ENCODE peak calls at places on chromosomes 5 and 9, in eight cellular contexts. One of them, this sample, is unnamed.

GRCh38 chr5:68682400-68683152 is 411.2 kb upstream of the SLC30A5 start:
- DNase-seq in GM10248: no peak
- DNase-seq in omental fat pad: no peak
- DNase-seq in hepatocyte: peak
- DNase-seq in iPS-NIHi11: no peak
- DNase-seq in stimulated activated CD4-positive, alpha-beta T cell treated with anti-CD3 and anti-CD28 coated beads, Interleukin-12 subunit alpha, Interleukin-12 subunit beta, amount 100 ng/mL, for 4 hours: no peak
- DNase-seq in COR-L47: no peak
- DNase-seq in body of pancreas: peak
- DNase-seq in this sample: no peak

GRCh38 chr5:39570418-39571027 is 145.7 kb upstream of the DAB2 start:
- DNase-seq in hepatocyte: peak
- DNase-seq in COR-L47: no peak
- DNase-seq in body of pancreas: no peak
- DNase-seq in GM10248: no peak
- DNase-seq in iPS-NIHi11: no peak
- DNase-seq in omental fat pad: no peak
- DNase-seq in stimulated activated CD4-positive, alpha-beta T cell treated with anti-CD3 and anti-CD28 coated beads, Interleukin-12 subunit alpha, Interleukin-12 subunit beta, amount 100 ng/mL, for 4 hours: no peak
- DNase-seq in this sample: no peak

GRCh38 chr5:171120986-171121622 is 187.9 kb upstream of the TLX3 start:
- DNase-seq in GM10248: no peak
- DNase-seq in iPS-NIHi11: no peak
- DNase-seq in stimulated activated CD4-positive, alpha-beta T cell treated with anti-CD3 and anti-CD28 coated beads, Interleukin-12 subunit alpha, Interleukin-12 subunit beta, amount 100 ng/mL, for 4 hours: no peak
- DNase-seq in body of pancreas: no peak
- DNase-seq in COR-L47: no peak
- DNase-seq in hepatocyte: no peak
- DNase-seq in omental fat pad: no peak
- DNase-seq in this sample: no peak

GRCh38 chr9:89445801-89446228 is 52.1 kb downstream of the SEMA4D start:
- DNase-seq in hepatocyte: no peak
- DNase-seq in COR-L47: no peak
- DNase-seq in GM10248: no peak
- DNase-seq in omental fat pad: no peak
- DNase-seq in body of pancreas: no peak
- DNase-seq in stimulated activated CD4-positive, alpha-beta T cell treated with anti-CD3 and anti-CD28 coated beads, Interleukin-12 subunit alpha, Interleukin-12 subunit beta, amount 100 ng/mL, for 4 hours: no peak
- DNase-seq in iPS-NIHi11: no peak
- DNase-seq in this sample: no peak

GRCh38 chr9:2559212-2560152 is 62.1 kb upstream of the VLDLR start:
- DNase-seq in hepatocyte: peak
- DNase-seq in COR-L47: no peak
- DNase-seq in iPS-NIHi11: no peak
- DNase-seq in GM10248: no peak
- DNase-seq in stimulated activated CD4-positive, alpha-beta T cell treated with anti-CD3 and anti-CD28 coated beads, Interleukin-12 subunit alpha, Interleukin-12 subunit beta, amount 100 ng/mL, for 4 hours: no peak
- DNase-seq in omental fat pad: peak
- DNase-seq in body of pancreas: peak
- DNase-seq in this sample: no peak

GRCh38 chr5:92703991-92704390 is 877.0 kb downstream of the NR2F1-AS1 start:
- DNase-seq in omental fat pad: no peak
- DNase-seq in hepatocyte: no peak
- DNase-seq in stimulated activated CD4-positive, alpha-beta T cell treated with anti-CD3 and anti-CD28 coated beads, Interleukin-12 subunit alpha, Interleukin-12 subunit beta, amount 100 ng/mL, for 4 hours: no peak
- DNase-seq in body of pancreas: no peak
- DNase-seq in COR-L47: no peak
- DNase-seq in iPS-NIHi11: no peak
- DNase-seq in GM10248: no peak
- DNase-seq in this sample: no peak

GRCh38 chr9:15722888-15723287 is 170.0 kb downstream of the CCDC171 start:
- DNase-seq in iPS-NIHi11: peak
- DNase-seq in omental fat pad: no peak
- DNase-seq in GM10248: no peak
- DNase-seq in stimulated activated CD4-positive, alpha-beta T cell treated with anti-CD3 and anti-CD28 coated beads, Interleukin-12 subunit alpha, Interleukin-12 subunit beta, amount 100 ng/mL, for 4 hours: no peak
- DNase-seq in COR-L47: no peak
- DNase-seq in body of pancreas: no peak
- DNase-seq in hepatocyte: no peak
- DNase-seq in this sample: no peak

GRCh38 chr5:93381057-93381456 is 200.0 kb downstream of the NR2F1-AS1 start:
- DNase-seq in GM10248: no peak
- DNase-seq in stimulated activated CD4-positive, alpha-beta T cell treated with anti-CD3 and anti-CD28 coated beads, Interleukin-12 subunit alpha, Interleukin-12 subunit beta, amount 100 ng/mL, for 4 hours: no peak
- DNase-seq in body of pancreas: no peak
- DNase-seq in COR-L47: no peak
- DNase-seq in hepatocyte: no peak
- DNase-seq in omental fat pad: no peak
- DNase-seq in iPS-NIHi11: no peak
- DNase-seq in this sample: no peak

GRCh38 chr9:89507626-89508025 is 9.7 kb upstream of the SEMA4D start:
- DNase-seq in iPS-NIHi11: no peak
- DNase-seq in body of pancreas: no peak
- DNase-seq in GM10248: no peak
- DNase-seq in omental fat pad: no peak
- DNase-seq in stimulated activated CD4-positive, alpha-beta T cell treated with anti-CD3 and anti-CD28 coated beads, Interleukin-12 subunit alpha, Interleukin-12 subunit beta, amount 100 ng/mL, for 4 hours: no peak
- DNase-seq in hepatocyte: no peak
- DNase-seq in COR-L47: no peak
- DNase-seq in this sample: no peak

GRCh38 chr5:38404667-38405276 is 146.4 kb downstream of the EGFLAM start:
- DNase-seq in omental fat pad: no peak
- DNase-seq in iPS-NIHi11: peak
- DNase-seq in body of pancreas: peak
- DNase-seq in hepatocyte: peak
- DNase-seq in GM10248: no peak
- DNase-seq in COR-L47: no peak
- DNase-seq in stimulated activated CD4-positive, alpha-beta T cell treated with anti-CD3 and anti-CD28 coated beads, Interleukin-12 subunit alpha, Interleukin-12 subunit beta, amount 100 ng/mL, for 4 hours: no peak
- DNase-seq in this sample: no peak

GRCh38 chr9:72539824-72540347 is 18.5 kb downstream of the TMC1 start:
- DNase-seq in hepatocyte: no peak
- DNase-seq in body of pancreas: no peak
- DNase-seq in GM10248: no peak
- DNase-seq in COR-L47: no peak
- DNase-seq in stimulated activated CD4-positive, alpha-beta T cell treated with anti-CD3 and anti-CD28 coated beads, Interleukin-12 subunit alpha, Interleukin-12 subunit beta, amount 100 ng/mL, for 4 hours: no peak
- DNase-seq in iPS-NIHi11: peak
- DNase-seq in omental fat pad: no peak
- DNase-seq in this sample: no peak

GRCh38 chr5:14204785-14205321 is 61.7 kb downstream of the TRIO start:
- DNase-seq in stimulated activated CD4-positive, alpha-beta T cell treated with anti-CD3 and anti-CD28 coated beads, Interleukin-12 subunit alpha, Interleukin-12 subunit beta, amount 100 ng/mL, for 4 hours: no peak
- DNase-seq in body of pancreas: peak
- DNase-seq in GM10248: no peak
- DNase-seq in COR-L47: peak
- DNase-seq in omental fat pad: no peak
- DNase-seq in hepatocyte: peak
- DNase-seq in iPS-NIHi11: no peak
- DNase-seq in this sample: no peak

GRCh38 chr9:133730994-133731715 is 7.0 kb downstream of the SARDH start:
- DNase-seq in iPS-NIHi11: no peak
- DNase-seq in hepatocyte: no peak
- DNase-seq in COR-L47: no peak
- DNase-seq in GM10248: no peak
- DNase-seq in body of pancreas: peak
- DNase-seq in omental fat pad: peak
- DNase-seq in stimulated activated CD4-positive, alpha-beta T cell treated with anti-CD3 and anti-CD28 coated beads, Interleukin-12 subunit alpha, Interleukin-12 subunit beta, amount 100 ng/mL, for 4 hours: no peak
- DNase-seq in this sample: no peak

GRCh38 chr9:93673271-93673843 is 97.0 kb downstream of the PHF2 start:
- DNase-seq in omental fat pad: peak
- DNase-seq in iPS-NIHi11: no peak
- DNase-seq in body of pancreas: peak
- DNase-seq in hepatocyte: no peak
- DNase-seq in COR-L47: no peak
- DNase-seq in GM10248: no peak
- DNase-seq in stimulated activated CD4-positive, alpha-beta T cell treated with anti-CD3 and anti-CD28 coated beads, Interleukin-12 subunit alpha, Interleukin-12 subunit beta, amount 100 ng/mL, for 4 hours: no peak
- DNase-seq in this sample: no peak

GRCh38 chr9:119004618-119004990 is 364.6 kb downstream of the BRINP1 start:
- DNase-seq in COR-L47: no peak
- DNase-seq in hepatocyte: peak
- DNase-seq in stimulated activated CD4-positive, alpha-beta T cell treated with anti-CD3 and anti-CD28 coated beads, Interleukin-12 subunit alpha, Interleukin-12 subunit beta, amount 100 ng/mL, for 4 hours: no peak
- DNase-seq in omental fat pad: peak
- DNase-seq in GM10248: no peak
- DNase-seq in iPS-NIHi11: peak
- DNase-seq in body of pancreas: peak
- DNase-seq in this sample: no peak

GRCh38 chr9:86978986-86979385 is 31.7 kb upstream of the GAS1 start:
- DNase-seq in hepatocyte: no peak
- DNase-seq in GM10248: no peak
- DNase-seq in iPS-NIHi11: no peak
- DNase-seq in COR-L47: no peak
- DNase-seq in stimulated activated CD4-positive, alpha-beta T cell treated with anti-CD3 and anti-CD28 coated beads, Interleukin-12 subunit alpha, Interleukin-12 subunit beta, amount 100 ng/mL, for 4 hours: no peak
- DNase-seq in omental fat pad: no peak
- DNase-seq in body of pancreas: no peak
- DNase-seq in this sample: no peak

GRCh38 chr9:137074657-137075274 is 2.6 kb upstream of the UAP1L1 start:
- DNase-seq in stimulated activated CD4-positive, alpha-beta T cell treated with anti-CD3 and anti-CD28 coated beads, Interleukin-12 subunit alpha, Interleukin-12 subunit beta, amount 100 ng/mL, for 4 hours: no peak
- DNase-seq in body of pancreas: no peak
- DNase-seq in GM10248: no peak
- DNase-seq in hepatocyte: no peak
- DNase-seq in omental fat pad: no peak
- DNase-seq in iPS-NIHi11: no peak
- DNase-seq in COR-L47: no peak
- DNase-seq in this sample: no peak

GRCh38 chr9:37903581-37903830 is 421 bp downstream of the SLC25A51 start:
- DNase-seq in GM10248: no peak
- DNase-seq in COR-L47: no peak
- DNase-seq in hepatocyte: peak
- DNase-seq in body of pancreas: peak
- DNase-seq in stimulated activated CD4-positive, alpha-beta T cell treated with anti-CD3 and anti-CD28 coated beads, Interleukin-12 subunit alpha, Interleukin-12 subunit beta, amount 100 ng/mL, for 4 hours: no peak
- DNase-seq in omental fat pad: no peak
- DNase-seq in iPS-NIHi11: no peak
- DNase-seq in this sample: no peak

GRCh38 chr9:38073882-38074281 is 4.9 kb upstream of the SHB start:
- DNase-seq in GM10248: no peak
- DNase-seq in body of pancreas: no peak
- DNase-seq in hepatocyte: no peak
- DNase-seq in omental fat pad: no peak
- DNase-seq in iPS-NIHi11: no peak
- DNase-seq in COR-L47: no peak
- DNase-seq in stimulated activated CD4-positive, alpha-beta T cell treated with anti-CD3 and anti-CD28 coated beads, Interleukin-12 subunit alpha, Interleukin-12 subunit beta, amount 100 ng/mL, for 4 hours: no peak
- DNase-seq in this sample: no peak

GRCh38 chr9:4413856-4414255 is 76.4 kb upstream of the SLC1A1 start:
- DNase-seq in hepatocyte: no peak
- DNase-seq in body of pancreas: no peak
- DNase-seq in stimulated activated CD4-positive, alpha-beta T cell treated with anti-CD3 and anti-CD28 coated beads, Interleukin-12 subunit alpha, Interleukin-12 subunit beta, amount 100 ng/mL, for 4 hours: no peak
- DNase-seq in omental fat pad: no peak
- DNase-seq in COR-L47: no peak
- DNase-seq in iPS-NIHi11: no peak
- DNase-seq in GM10248: no peak
- DNase-seq in this sample: no peak

GRCh38 chr9:37037137-37037743 is 3.2 kb upstream of the PAX5 start:
- DNase-seq in omental fat pad: no peak
- DNase-seq in GM10248: peak
- DNase-seq in hepatocyte: no peak
- DNase-seq in body of pancreas: no peak
- DNase-seq in COR-L47: no peak
- DNase-seq in iPS-NIHi11: peak
- DNase-seq in stimulated activated CD4-positive, alpha-beta T cell treated with anti-CD3 and anti-CD28 coated beads, Interleukin-12 subunit alpha, Interleukin-12 subunit beta, amount 100 ng/mL, for 4 hours: no peak
- DNase-seq in this sample: no peak

GRCh38 chr5:35096209-35096608 is 48.5 kb upstream of the AGXT2 start:
- DNase-seq in omental fat pad: no peak
- DNase-seq in iPS-NIHi11: no peak
- DNase-seq in body of pancreas: peak
- DNase-seq in COR-L47: no peak
- DNase-seq in hepatocyte: no peak
- DNase-seq in stimulated activated CD4-positive, alpha-beta T cell treated with anti-CD3 and anti-CD28 coated beads, Interleukin-12 subunit alpha, Interleukin-12 subunit beta, amount 100 ng/mL, for 4 hours: no peak
- DNase-seq in GM10248: no peak
- DNase-seq in this sample: no peak

GRCh38 chr5:116637149-116637740 is 62.6 kb upstream of the SEMA6A start:
- DNase-seq in COR-L47: no peak
- DNase-seq in omental fat pad: no peak
- DNase-seq in iPS-NIHi11: no peak
- DNase-seq in body of pancreas: no peak
- DNase-seq in GM10248: no peak
- DNase-seq in stimulated activated CD4-positive, alpha-beta T cell treated with anti-CD3 and anti-CD28 coated beads, Interleukin-12 subunit alpha, Interleukin-12 subunit beta, amount 100 ng/mL, for 4 hours: no peak
- DNase-seq in hepatocyte: no peak
- DNase-seq in this sample: no peak

GRCh38 chr9:15837079-15837679 is 284.3 kb downstream of the CCDC171 start:
- DNase-seq in COR-L47: peak
- DNase-seq in GM10248: peak
- DNase-seq in body of pancreas: no peak
- DNase-seq in stimulated activated CD4-positive, alpha-beta T cell treated with anti-CD3 and anti-CD28 coated beads, Interleukin-12 subunit alpha, Interleukin-12 subunit beta, amount 100 ng/mL, for 4 hours: no peak
- DNase-seq in iPS-NIHi11: peak
- DNase-seq in hepatocyte: peak
- DNase-seq in omental fat pad: no peak
- DNase-seq in this sample: peak

GRCh38 chr9:93898026-93898425 is 57.1 kb downstream of the BARX1 start:
- DNase-seq in iPS-NIHi11: peak
- DNase-seq in stimulated activated CD4-positive, alpha-beta T cell treated with anti-CD3 and anti-CD28 coated beads, Interleukin-12 subunit alpha, Interleukin-12 subunit beta, amount 100 ng/mL, for 4 hours: no peak
- DNase-seq in omental fat pad: no peak
- DNase-seq in COR-L47: no peak
- DNase-seq in body of pancreas: no peak
- DNase-seq in GM10248: no peak
- DNase-seq in hepatocyte: no peak
- DNase-seq in this sample: no peak

GRCh38 chr5:2659071-2659470 is 92.4 kb downstream of the IRX2 start:
- DNase-seq in iPS-NIHi11: no peak
- DNase-seq in GM10248: no peak
- DNase-seq in omental fat pad: no peak
- DNase-seq in body of pancreas: no peak
- DNase-seq in hepatocyte: no peak
- DNase-seq in COR-L47: no peak
- DNase-seq in stimulated activated CD4-positive, alpha-beta T cell treated with anti-CD3 and anti-CD28 coated beads, Interleukin-12 subunit alpha, Interleukin-12 subunit beta, amount 100 ng/mL, for 4 hours: no peak
- DNase-seq in this sample: no peak

GRCh38 chr5:134538296-134538695 is 12.8 kb downstream of the JADE2 start:
- DNase-seq in COR-L47: no peak
- DNase-seq in iPS-NIHi11: no peak
- DNase-seq in hepatocyte: no peak
- DNase-seq in stimulated activated CD4-positive, alpha-beta T cell treated with anti-CD3 and anti-CD28 coated beads, Interleukin-12 subunit alpha, Interleukin-12 subunit beta, amount 100 ng/mL, for 4 hours: no peak
- DNase-seq in body of pancreas: no peak
- DNase-seq in GM10248: no peak
- DNase-seq in omental fat pad: no peak
- DNase-seq in this sample: no peak

GRCh38 chr9:37218800-37219425 is 98.5 kb downstream of the ZCCHC7 start:
- DNase-seq in COR-L47: no peak
- DNase-seq in omental fat pad: no peak
- DNase-seq in GM10248: no peak
- DNase-seq in hepatocyte: no peak
- DNase-seq in iPS-NIHi11: no peak
- DNase-seq in body of pancreas: no peak
- DNase-seq in stimulated activated CD4-positive, alpha-beta T cell treated with anti-CD3 and anti-CD28 coated beads, Interleukin-12 subunit alpha, Interleukin-12 subunit beta, amount 100 ng/mL, for 4 hours: no peak
- DNase-seq in this sample: no peak

GRCh38 chr5:429453-430188 is 13.4 kb upstream of the EXOC3 start:
- DNase-seq in stimulated activated CD4-positive, alpha-beta T cell treated with anti-CD3 and anti-CD28 coated beads, Interleukin-12 subunit alpha, Interleukin-12 subunit beta, amount 100 ng/mL, for 4 hours: no peak
- DNase-seq in iPS-NIHi11: peak
- DNase-seq in omental fat pad: no peak
- DNase-seq in GM10248: no peak
- DNase-seq in hepatocyte: no peak
- DNase-seq in COR-L47: peak
- DNase-seq in body of pancreas: no peak
- DNase-seq in this sample: no peak

GRCh38 chr9:133948571-133949485 is 43.3 kb downstream of the VAV2 start:
- DNase-seq in GM10248: no peak
- DNase-seq in iPS-NIHi11: no peak
- DNase-seq in stimulated activated CD4-positive, alpha-beta T cell treated with anti-CD3 and anti-CD28 coated beads, Interleukin-12 subunit alpha, Interleukin-12 subunit beta, amount 100 ng/mL, for 4 hours: no peak
- DNase-seq in COR-L47: no peak
- DNase-seq in omental fat pad: no peak
- DNase-seq in hepatocyte: no peak
- DNase-seq in body of pancreas: peak
- DNase-seq in this sample: no peak

GRCh38 chr9:84779892-84780291 is 110.4 kb downstream of the NTRK2 start:
- DNase-seq in body of pancreas: no peak
- DNase-seq in stimulated activated CD4-positive, alpha-beta T cell treated with anti-CD3 and anti-CD28 coated beads, Interleukin-12 subunit alpha, Interleukin-12 subunit beta, amount 100 ng/mL, for 4 hours: no peak
- DNase-seq in hepatocyte: no peak
- DNase-seq in GM10248: no peak
- DNase-seq in omental fat pad: no peak
- DNase-seq in COR-L47: no peak
- DNase-seq in iPS-NIHi11: no peak
- DNase-seq in this sample: no peak

GRCh38 chr9:3281399-3281798 is 244.4 kb downstream of the RFX3 start:
- DNase-seq in COR-L47: no peak
- DNase-seq in stimulated activated CD4-positive, alpha-beta T cell treated with anti-CD3 and anti-CD28 coated beads, Interleukin-12 subunit alpha, Interleukin-12 subunit beta, amount 100 ng/mL, for 4 hours: no peak
- DNase-seq in iPS-NIHi11: no peak
- DNase-seq in body of pancreas: no peak
- DNase-seq in omental fat pad: no peak
- DNase-seq in hepatocyte: no peak
- DNase-seq in GM10248: no peak
- DNase-seq in this sample: no peak

This sample was measured in stimulated activated naive CD8-positive, alpha-beta T cell treated with anti-CD3 and anti-CD28 coated beads, Interleukin-15, amount 100 ng/mL, for 72 hours.